ENCODE peak calls at places on chromosome X, in five cellular contexts. Z is mesothelial cell of epicardium; P is SJSA1; K is CD4-positive, CD25-positive, alpha-beta regulatory T cell; N is T-helper 1 cell. U is an unnamed sample.

GRCh38 chrX:95383778-95384177 is 1300.9 kb upstream of the DIAPH2 start:
- DNase-seq in Z (no peak), P (no peak), K (no peak), N (no peak), U (no peak)

GRCh38 chrX:13876652-13877051 is 59.8 kb upstream of the GPM6B start:
- DNase-seq in Z (no peak), P (no peak), K (no peak), N (no peak), U (no peak)

GRCh38 chrX:136768469-136769084 is 12.2 kb downstream of the ARHGEF6 start:
- DNase-seq in Z (no peak), P (peak), K (no peak), N (peak), U (no peak)

GRCh38 chrX:109049903-109050302 is 313.5 kb upstream of the IRS4 start:
- DNase-seq in Z (no peak), P (no peak), K (no peak), N (no peak), U (no peak)

GRCh38 chrX:12946838-12947544 is 27.9 kb upstream of the TMSB4X start:
- DNase-seq in Z (no peak), P (peak), K (peak), N (peak), U (peak)

GRCh38 chrX:46791927-46792825 is 33.3 kb upstream of the SLC9A7 start:
- DNase-seq in Z (no peak), P (peak), K (no peak), N (peak), U (no peak)

GRCh38 chrX:21934414-21934813 is 6.1 kb upstream of the SMS start:
- DNase-seq in Z (no peak), P (peak), K (no peak), N (no peak), U (no peak)

GRCh38 chrX:128020701-128021100 is 31.5 kb downstream of the ACTRT1 start:
- DNase-seq in Z (no peak), P (no peak), K (no peak), N (no peak), U (no peak)

GRCh38 chrX:17553451-17553850 is 178.5 kb downstream of the NHS start:
- DNase-seq in Z (no peak), P (peak), K (no peak), N (no peak), U (no peak)

GRCh38 chrX:12672362-12673106 is 118.7 kb upstream of the PRPS2 start:
- DNase-seq in Z (no peak), P (no peak), K (no peak), N (peak), U (no peak)